ENCODE peak calls at places on chromosome 13, in ten cellular contexts. One of them, this sample, is unnamed.

GRCh38 chr13:62837895-62838294 is 1422.2 kb upstream of the PCDH20 start:
- DNase-seq in heart left ventricle: no peak
- DNase-seq in B cell: no peak
- DNase-seq in astrocyte of the spinal cord: peak; percentile 63
- DNase-seq in stimulated activated CD4-positive, alpha-beta T cell treated with anti-CD3 and anti-CD28 coated beads, TNF-alpha, amount 100 ng/mL, for 24 hours: no peak
- DNase-seq in tibial nerve: no peak
- DNase-seq in AG10803: no peak
- DNase-seq in RPMI8226: no peak
- DNase-seq in T follicular helper cell: no peak
- DNase-seq in AG08396: no peak
- DNase-seq in this sample: no peak

GRCh38 chr13:93515267-93515666 is 288.7 kb downstream of the GPC6 start:
- DNase-seq in stimulated activated CD4-positive, alpha-beta T cell treated with anti-CD3 and anti-CD28 coated beads, TNF-alpha, amount 100 ng/mL, for 24 hours: no peak
- DNase-seq in RPMI8226: no peak
- DNase-seq in T follicular helper cell: no peak
- DNase-seq in B cell: no peak
- DNase-seq in heart left ventricle: no peak
- DNase-seq in astrocyte of the spinal cord: no peak
- DNase-seq in AG10803: no peak
- DNase-seq in AG08396: no peak
- DNase-seq in tibial nerve: no peak
- DNase-seq in this sample: no peak

GRCh38 chr13:51524846-51525566 is 59.3 kb upstream of the WDFY2 start:
- DNase-seq in astrocyte of the spinal cord: no peak
- DNase-seq in B cell: no peak
- DNase-seq in T follicular helper cell: no peak
- DNase-seq in AG10803: peak; percentile 47
- DNase-seq in stimulated activated CD4-positive, alpha-beta T cell treated with anti-CD3 and anti-CD28 coated beads, TNF-alpha, amount 100 ng/mL, for 24 hours: no peak
- DNase-seq in heart left ventricle: no peak
- DNase-seq in AG08396: peak; percentile 34
- DNase-seq in RPMI8226: no peak
- DNase-seq in tibial nerve: no peak
- DNase-seq in this sample: no peak

GRCh38 chr13:100210966-100211710 is 122.2 kb downstream of the PCCA start:
- DNase-seq in B cell: no peak
- DNase-seq in RPMI8226: no peak
- DNase-seq in tibial nerve: no peak
- DNase-seq in T follicular helper cell: no peak
- DNase-seq in astrocyte of the spinal cord: peak; percentile 38
- DNase-seq in heart left ventricle: no peak
- DNase-seq in AG08396: no peak
- DNase-seq in stimulated activated CD4-positive, alpha-beta T cell treated with anti-CD3 and anti-CD28 coated beads, TNF-alpha, amount 100 ng/mL, for 24 hours: no peak
- DNase-seq in AG10803: peak; percentile 23
- DNase-seq in this sample: no peak

GRCh38 chr13:67299072-67299635 is 69.0 kb upstream of the PCDH9 start:
- DNase-seq in astrocyte of the spinal cord: peak; percentile 91
- DNase-seq in heart left ventricle: no peak
- DNase-seq in B cell: no peak
- DNase-seq in T follicular helper cell: no peak
- DNase-seq in AG08396: peak; percentile 20
- DNase-seq in stimulated activated CD4-positive, alpha-beta T cell treated with anti-CD3 and anti-CD28 coated beads, TNF-alpha, amount 100 ng/mL, for 24 hours: no peak
- DNase-seq in tibial nerve: no peak
- DNase-seq in AG10803: peak; percentile 86
- DNase-seq in RPMI8226: no peak
- DNase-seq in this sample: no peak

GRCh38 chr13:51955841-51956603 is 55.2 kb downstream of the ATP7B start:
- DNase-seq in RPMI8226: no peak
- DNase-seq in B cell: no peak
- DNase-seq in heart left ventricle: no peak
- DNase-seq in stimulated activated CD4-positive, alpha-beta T cell treated with anti-CD3 and anti-CD28 coated beads, TNF-alpha, amount 100 ng/mL, for 24 hours: no peak
- DNase-seq in tibial nerve: no peak
- DNase-seq in T follicular helper cell: no peak
- DNase-seq in AG08396: no peak
- DNase-seq in AG10803: no peak
- DNase-seq in astrocyte of the spinal cord: no peak
- DNase-seq in this sample: no peak

GRCh38 chr13:104837756-104838155 is 1697.7 kb downstream of the EFNB2 start:
- DNase-seq in T follicular helper cell: no peak
- DNase-seq in AG08396: no peak
- DNase-seq in tibial nerve: no peak
- DNase-seq in RPMI8226: no peak
- DNase-seq in AG10803: no peak
- DNase-seq in heart left ventricle: no peak
- DNase-seq in B cell: no peak
- DNase-seq in stimulated activated CD4-positive, alpha-beta T cell treated with anti-CD3 and anti-CD28 coated beads, TNF-alpha, amount 100 ng/mL, for 24 hours: no peak
- DNase-seq in astrocyte of the spinal cord: no peak
- DNase-seq in this sample: no peak

GRCh38 chr13:92346046-92346445 is 880.6 kb upstream of the GPC6 start:
- DNase-seq in stimulated activated CD4-positive, alpha-beta T cell treated with anti-CD3 and anti-CD28 coated beads, TNF-alpha, amount 100 ng/mL, for 24 hours: no peak
- DNase-seq in astrocyte of the spinal cord: no peak
- DNase-seq in RPMI8226: no peak
- DNase-seq in AG10803: no peak
- DNase-seq in B cell: no peak
- DNase-seq in tibial nerve: no peak
- DNase-seq in heart left ventricle: no peak
- DNase-seq in AG08396: no peak
- DNase-seq in T follicular helper cell: no peak
- DNase-seq in this sample: no peak

GRCh38 chr13:112714366-112714765 is 24.5 kb downstream of the ATP11A start:
- DNase-seq in astrocyte of the spinal cord: no peak
- DNase-seq in AG10803: no peak
- DNase-seq in tibial nerve: no peak
- DNase-seq in stimulated activated CD4-positive, alpha-beta T cell treated with anti-CD3 and anti-CD28 coated beads, TNF-alpha, amount 100 ng/mL, for 24 hours: no peak
- DNase-seq in T follicular helper cell: no peak
- DNase-seq in RPMI8226: no peak
- DNase-seq in heart left ventricle: peak; percentile 18
- DNase-seq in AG08396: no peak
- DNase-seq in B cell: no peak
- DNase-seq in this sample: no peak

GRCh38 chr13:64073203-64073602 is 2657.6 kb upstream of the PCDH20 start:
- DNase-seq in heart left ventricle: no peak
- DNase-seq in AG08396: no peak
- DNase-seq in B cell: no peak
- DNase-seq in RPMI8226: no peak
- DNase-seq in AG10803: no peak
- DNase-seq in tibial nerve: no peak
- DNase-seq in stimulated activated CD4-positive, alpha-beta T cell treated with anti-CD3 and anti-CD28 coated beads, TNF-alpha, amount 100 ng/mL, for 24 hours: no peak
- DNase-seq in astrocyte of the spinal cord: no peak
- DNase-seq in T follicular helper cell: no peak
- DNase-seq in this sample: no peak

This sample was measured in GM20000.